ENCODE peak calls at places on chromosomes 5 and 9, in nine cellular contexts. K, Z, H, V, L, E, I, T and J are unnamed samples.

GRCh38 chr9:36276840-36277239 is 18.6 kb upstream of the GNE start:
- DNase-seq in V (peak; percentile 43), H (no peak), K (peak; percentile 88), L (peak; percentile 28), T (no peak), Z (no peak), E (no peak), I (peak; percentile 76), J (peak; percentile 83)

GRCh38 chr9:121121582-121122087 is 46.9 kb downstream of the CNTRL start:
- DNase-seq in Z (peak; percentile 99), I (peak; percentile 99), V (peak; percentile 93), H (peak; percentile 97), L (peak; percentile 95), E (peak; percentile 93), T (peak; percentile 98), K (peak; percentile 93), J (peak; percentile 96)

GRCh38 chr5:423626-424258 is 19.2 kb upstream of the EXOC3 start:
- DNase-seq in V (no peak), L (no peak), K (no peak), T (no peak), Z (no peak), I (no peak), E (no peak), H (peak; percentile 31), J (no peak)

GRCh38 chr5:78537821-78538220 is 110.8 kb downstream of the LHFPL2 start:
- DNase-seq in K (peak; percentile 54), I (peak; percentile 58), Z (no peak), V (no peak), E (peak; percentile 25), L (peak; percentile 54), H (no peak), T (peak; percentile 93), J (peak; percentile 58)

GRCh38 chr9:107226431-107226830 is 56.6 kb upstream of the RAD23B start:
- DNase-seq in H (no peak), V (no peak), E (no peak), I (no peak), Z (no peak), L (peak; percentile 25), K (no peak), T (no peak), J (no peak)

GRCh38 chr9:95224371-95225015 is 93.0 kb downstream of the FANCC start:
- DNase-seq in V (no peak), L (no peak), K (no peak), T (peak; percentile 16), I (no peak), E (no peak), H (no peak), Z (no peak), J (peak; percentile 32)

GRCh38 chr5:66967102-66967501 is 229.5 kb downstream of the CD180 start:
- DNase-seq in E (no peak), Z (no peak), L (no peak), I (peak; percentile 71), H (no peak), T (peak; percentile 32), K (peak; percentile 82), V (peak; percentile 18), J (no peak)

GRCh38 chr9:73863924-73864323 is 633.2 kb upstream of the RORB start:
- DNase-seq in Z (no peak), K (peak; percentile 10), L (no peak), I (no peak), V (no peak), E (no peak), H (no peak), T (peak; percentile 42), J (no peak)

GRCh38 chr5:80960531-80961375 is 590 bp downstream of the RASGRF2 start:
- DNase-seq in T (peak; percentile 43), Z (no peak), H (peak; percentile 80), I (no peak), E (peak; percentile 37), L (peak; percentile 47), V (no peak), K (no peak), J (peak; percentile 29)

GRCh38 chr5:2867373-2867933 is 116.0 kb upstream of the IRX2 start:
- DNase-seq in I (no peak), E (no peak), Z (no peak), L (no peak), H (no peak), K (no peak), V (no peak), T (no peak), J (no peak)

GRCh38 chr9:89605181-89606048 is 603 bp downstream of the GADD45G start:
- DNase-seq in T (peak; percentile 50), L (peak; percentile 9), K (peak; percentile 58), H (peak; percentile 75), Z (peak; percentile 73), I (peak; percentile 46), V (no peak), E (peak; percentile 66), J (peak; percentile 64)